ENCODE peak calls at places on chromosomes 7 and 10, in four cellular contexts. B is K562, K is HepG2, R is HEK293T. Z is an unnamed sample.

GRCh38 chr7:17599733-17600685 is 301.6 kb downstream of the AHR start:
- DNase-seq in B (no peak), K (peak), R (no peak), Z (no peak)

GRCh38 chr7:71131753-71132520 is at the start of gene GALNT17:
- DNase-seq in B (no peak), K (no peak), R (no peak), Z (no peak)

GRCh38 chr10:94043431-94043990 is 49.8 kb downstream of the PLCE1 start:
- DNase-seq in B (no peak), K (no peak), R (no peak), Z (no peak)

GRCh38 chr10:1009071-1009494 is 16.6 kb downstream of the IDI2 start:
- DNase-seq in B (peak), K (no peak), R (no peak), Z (no peak)

GRCh38 chr7:104126411-104126841 is 81.4 kb downstream of the ORC5 start:
- DNase-seq in B (no peak), K (no peak), R (no peak), Z (no peak)

GRCh38 chr10:47261121-47261520 is 38.9 kb upstream of the GDF10 start:
- DNase-seq in B (no peak), K (no peak), R (no peak), Z (peak)

GRCh38 chr10:43436291-43437140 is at the start of gene ZNF487:
- DNase-seq in B (peak), K (peak), R (peak), Z (no peak)

GRCh38 chr10:30931094-30931493 is 100.6 kb downstream of the ZNF438 start:
- DNase-seq in B (no peak), K (no peak), R (no peak), Z (no peak)

GRCh38 chr7:9869566-9869965 is 1104.1 kb upstream of the PHF14 start:
- DNase-seq in B (no peak), K (no peak), R (no peak), Z (no peak)

GRCh38 chr10:42781893-42782445 is 626 bp upstream of the BMS1 start:
- DNase-seq in B (peak), K (no peak), R (no peak), Z (no peak)

GRCh38 chr10:102612964-102613275 is 31.4 kb upstream of the TRIM8 start:
- DNase-seq in B (no peak), K (no peak), R (no peak), Z (no peak)

GRCh38 chr7:44045226-44046014 is 918 bp downstream of the DBNL start:
- DNase-seq in B (peak), K (no peak), R (no peak), Z (no peak)

GRCh38 chr10:18793951-18794350 is 134.7 kb downstream of the ARL5B start:
- DNase-seq in B (no peak), K (peak), R (peak), Z (no peak)

GRCh38 chr7:127041689-127042452 is 210.9 kb downstream of the GRM8 start:
- DNase-seq in B (no peak), K (no peak), R (no peak), Z (no peak)

GRCh38 chr10:110083884-110084283 is 76.1 kb downstream of the ADD3 start:
- DNase-seq in B (peak), K (no peak), R (no peak), Z (no peak)

GRCh38 chr7:106384373-106384772 is 99.6 kb upstream of the NAMPT start:
- DNase-seq in B (no peak), K (no peak), R (no peak), Z (no peak)

GRCh38 chr10:104580774-104581675 is 60.1 kb upstream of the SORCS3 start:
- DNase-seq in B (peak), K (peak), R (peak), Z (peak)

GRCh38 chr7:1368682-1369571 is 90.3 kb downstream of the MICALL2 start:
- DNase-seq in B (peak), K (peak), R (peak), Z (no peak)

GRCh38 chr7:111159426-111159825 is 68.5 kb downstream of the LRRN3 start:
- DNase-seq in B (no peak), K (no peak), R (no peak), Z (no peak)

GRCh38 chr7:134364619-134365037 is 47.9 kb upstream of the SLC35B4 start:
- DNase-seq in B (no peak), K (peak), R (no peak), Z (no peak)

GRCh38 chr7:155453296-155454182 is 4.4 kb upstream of the EN2 start:
- DNase-seq in B (no peak), K (no peak), R (no peak), Z (no peak)

GRCh38 chr7:69412331-69413146 is 185.7 kb upstream of the AUTS2 start:
- DNase-seq in B (peak), K (peak), R (peak), Z (no peak)

GRCh38 chr10:56470701-56471100 is 109.6 kb upstream of the ZWINT start:
- DNase-seq in B (no peak), K (no peak), R (no peak), Z (no peak)

GRCh38 chr7:87993269-87993668 is 59.2 kb downstream of the ADAM22 start:
- DNase-seq in B (no peak), K (no peak), R (no peak), Z (no peak)

GRCh38 chr7:969403-969802 is 5.9 kb downstream of the COX19 start:
- DNase-seq in B (no peak), K (no peak), R (no peak), Z (no peak)

GRCh38 chr10:122237326-122237725 is 33.8 kb upstream of the BTBD16 start:
- DNase-seq in B (no peak), K (no peak), R (no peak), Z (no peak)

GRCh38 chr10:58818889-58819288 is 306.2 kb downstream of the BICC1 start:
- DNase-seq in B (no peak), K (peak), R (no peak), Z (no peak)

GRCh38 chr10:86979296-86979818 is 11.1 kb downstream of the ADIRF start:
- DNase-seq in B (no peak), K (no peak), R (no peak), Z (no peak)

GRCh38 chr10:71509444-71509843 is 112.7 kb downstream of the CDH23 start:
- DNase-seq in B (peak), K (no peak), R (no peak), Z (no peak)

GRCh38 chr10:1035201-1035600 is 9.5 kb upstream of the IDI2 start:
- DNase-seq in B (no peak), K (no peak), R (no peak), Z (no peak)

GRCh38 chr10:15091418-15091817 is 2.8 kb upstream of the ACBD7 start:
- DNase-seq in B (no peak), K (no peak), R (no peak), Z (no peak)

GRCh38 chr10:14608381-14609001 is 166.2 kb downstream of the FAM107B start:
- DNase-seq in B (no peak), K (peak), R (no peak), Z (no peak)

GRCh38 chr7:92297736-92298135 is 52.0 kb downstream of the ANKIB1 start:
- DNase-seq in B (no peak), K (no peak), R (no peak), Z (no peak)

DNA sequence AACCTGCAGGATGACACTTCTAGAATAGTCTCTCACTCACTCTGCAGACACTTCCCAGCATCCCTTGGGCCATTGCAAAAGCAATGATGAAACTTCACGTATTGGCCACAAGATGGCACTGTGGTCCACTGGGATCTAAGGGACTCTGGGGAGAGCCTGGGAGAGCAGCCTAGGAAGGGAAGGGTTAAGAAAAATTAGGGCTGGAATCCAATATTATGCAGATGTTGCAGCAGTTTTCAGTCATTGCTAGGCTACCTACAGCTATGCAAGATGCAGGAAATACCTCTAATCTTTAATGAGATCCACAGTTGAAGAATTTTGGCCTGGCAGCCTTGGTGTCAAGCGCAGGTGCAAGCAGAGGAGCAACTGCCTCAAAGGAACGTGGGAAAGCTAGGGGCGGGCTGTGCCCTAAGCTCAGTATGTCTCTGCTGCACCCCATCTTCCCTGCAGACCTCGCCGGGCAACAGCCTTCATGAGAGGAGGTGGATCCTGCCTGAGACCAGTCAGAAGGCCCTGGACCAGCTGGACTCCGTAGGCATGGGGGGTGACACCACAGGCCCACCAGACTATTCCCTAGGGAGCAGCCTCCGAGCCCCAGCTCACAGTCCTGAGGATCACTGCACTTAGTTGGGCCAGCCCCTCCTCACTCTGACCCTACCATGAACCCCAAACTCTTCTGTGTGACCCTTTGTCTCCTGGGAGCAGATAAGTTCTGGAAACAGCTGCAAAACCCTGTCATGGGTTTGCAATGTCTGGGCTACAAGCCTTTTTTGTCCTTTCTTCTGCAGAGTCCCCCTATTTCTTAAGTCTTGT is 127.9 kb upstream of the PRSS58 start:
- DNase-seq in B (peak), K (peak), R (peak), Z (peak)
- TF ChIP-seq TARDBP in B (no peak), K (no peak), R (no peak), Z (no peak)

GRCh38 chr10:100346351-100346764 is 675 bp upstream of the SCD start:
- DNase-seq in B (peak), K (peak), R (peak), Z (peak)

GRCh38 chr10:100344386-100344785 is 2.6 kb upstream of the SCD start:
- DNase-seq in B (no peak), K (no peak), R (no peak), Z (no peak)

GRCh38 chr10:100347568-100348195 is 649 bp downstream of the SCD start:
- DNase-seq in B (peak), K (no peak), R (peak), Z (no peak)

GRCh38 chr10:100346765-100347567 is at the start of gene SCD:
- DNase-seq in B (peak), K (peak), R (peak), Z (peak)

DNA sequence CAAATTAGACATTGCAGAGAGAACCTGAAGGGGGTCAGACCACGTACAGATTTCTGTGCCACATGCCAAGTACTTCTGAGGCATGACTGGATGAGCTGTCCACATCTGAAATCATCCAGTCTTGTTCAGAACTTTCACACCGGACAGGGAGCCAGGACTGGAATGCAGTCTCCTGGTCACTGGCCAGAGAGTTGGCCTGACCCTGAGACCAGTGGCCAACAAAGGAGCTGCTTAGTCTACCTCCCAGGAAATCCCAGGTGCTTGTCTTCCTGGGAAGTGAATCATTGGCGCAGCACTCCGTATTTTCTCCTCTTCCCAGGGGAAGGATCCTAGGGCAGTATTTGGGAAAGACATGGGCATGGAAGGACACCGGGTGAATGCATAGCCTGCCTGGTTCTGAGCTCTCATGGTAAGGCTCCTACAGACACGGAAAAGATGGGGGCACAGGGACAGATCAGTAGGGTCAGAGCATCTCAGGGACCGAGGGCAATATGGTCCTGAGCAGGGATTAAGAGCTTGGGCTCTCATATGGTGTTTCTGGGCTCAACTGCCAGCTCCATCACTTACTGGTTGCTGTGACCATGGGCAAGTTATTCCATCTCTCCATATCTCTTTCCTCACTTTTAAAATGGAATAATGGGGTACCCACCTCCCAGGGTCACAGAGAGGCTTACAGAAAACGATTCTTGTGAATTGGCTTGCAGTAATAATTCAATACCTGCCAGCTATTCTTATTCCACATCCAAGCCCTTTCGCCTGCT is 1.3 kb upstream of the SCD start:
- DNase-seq in B (no peak), K (peak), R (no peak), Z (no peak)
- TF ChIP-seq TARDBP in B (no peak), K (peak), R (no peak), Z (no peak)

GRCh38 chr7:148982596-148983219 is 45.6 kb downstream of the PDIA4 start:
- DNase-seq in B (peak), K (no peak), R (peak), Z (no peak)
- TF ChIP-seq TARDBP in B (no peak), K (no peak), R (no peak), Z (no peak)

DNA sequence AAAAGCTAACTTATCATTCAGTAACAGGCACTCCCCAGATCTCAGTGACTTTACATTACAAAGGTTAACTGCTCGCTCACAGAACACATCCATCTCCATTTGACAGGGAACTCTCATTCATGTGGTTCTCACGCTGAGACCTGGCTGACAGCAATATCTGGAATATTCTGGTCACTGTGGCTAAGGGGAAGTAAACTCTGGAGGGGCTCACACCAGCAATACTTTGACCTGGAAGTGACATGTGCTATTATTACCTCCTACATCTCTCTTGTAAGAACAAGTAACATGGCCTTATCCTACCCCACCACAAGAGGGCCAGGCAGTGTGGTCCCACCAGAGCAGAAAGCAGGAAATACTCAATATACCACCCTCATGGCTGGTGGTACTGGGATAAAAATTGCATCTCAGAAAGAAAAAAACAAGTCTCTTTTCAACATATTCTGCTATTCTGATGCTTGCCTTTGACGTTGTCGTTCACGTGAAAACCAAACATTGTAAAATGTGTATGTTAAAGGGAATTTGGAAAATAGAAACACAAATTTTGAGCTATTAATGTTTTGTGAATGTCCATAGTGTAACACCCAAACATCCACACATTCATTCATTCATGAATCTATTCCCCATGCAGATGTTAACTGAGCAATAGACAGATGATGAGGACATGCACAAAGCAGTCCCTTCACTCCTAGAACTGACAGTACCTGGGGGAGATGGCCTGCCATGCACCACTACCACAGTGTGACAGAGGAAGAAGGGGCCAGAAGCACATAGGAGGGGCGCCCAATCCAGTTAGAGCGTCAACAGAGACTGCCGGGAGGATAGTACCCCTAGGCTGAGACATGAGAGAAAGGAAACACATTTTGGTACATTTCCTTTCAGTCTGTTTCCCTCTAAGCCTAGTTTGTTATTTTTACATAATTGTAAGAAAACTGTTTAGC is 166.0 kb upstream of the SP4 start:
- DNase-seq in B (peak), K (peak), R (peak), Z (peak)
- TF ChIP-seq TARDBP in B (no peak), K (no peak), R (no peak), Z (no peak)

GRCh38 chr7:116524221-116524608 is 621 bp upstream of the CAV1 start:
- DNase-seq in B (no peak), K (no peak), R (no peak), Z (no peak)

GRCh38 chr7:116525913-116526857 is 1.3 kb downstream of the CAV1 start:
- DNase-seq in B (peak), K (no peak), R (peak), Z (no peak)

GRCh38 chr7:116524609-116525297 is at the start of gene CAV1:
- DNase-seq in B (peak), K (no peak), R (peak), Z (no peak)

GRCh38 chr7:116526897-116527296 is 2.1 kb downstream of the CAV1 start:
- DNase-seq in B (no peak), K (no peak), R (no peak), Z (no peak)

DNA sequence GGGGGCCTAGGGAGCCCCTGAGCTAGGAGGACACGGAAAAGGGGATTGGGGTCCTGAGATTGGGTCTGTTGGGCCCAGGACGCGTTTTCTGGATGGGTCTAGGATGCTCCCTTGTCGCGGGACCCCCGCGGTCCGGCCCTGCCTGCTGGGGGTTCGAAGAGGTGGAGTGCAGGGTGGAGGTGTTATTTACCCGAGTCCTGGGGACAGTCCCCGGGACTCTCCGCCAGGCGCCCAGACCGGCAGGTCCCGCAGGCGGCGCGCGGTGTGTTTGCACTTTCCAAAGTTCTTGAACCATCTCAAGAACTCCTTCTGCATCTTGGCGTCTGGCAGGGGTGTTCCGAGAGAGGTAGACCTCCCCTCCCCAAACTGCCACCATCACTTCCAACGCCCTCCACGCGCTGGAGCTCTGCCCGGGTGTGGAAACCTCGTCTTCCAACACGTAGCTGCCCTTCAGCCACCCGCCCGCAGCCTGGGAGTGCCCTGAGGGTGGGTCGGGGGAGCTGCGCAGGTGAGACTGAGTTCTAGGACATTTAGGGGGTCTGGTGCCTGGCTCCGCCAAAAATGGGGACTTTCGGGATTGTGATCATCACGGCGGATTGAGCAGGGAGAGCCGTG is 569 bp downstream of the CAV1 start:
- DNase-seq in B (peak), K (no peak), R (peak), Z (no peak)
- TF ChIP-seq TARDBP in B (no peak), K (no peak), R (no peak), Z (no peak)

GRCh38 chr10:53223846-53224245 is 451.3 kb upstream of the MBL2 start:
- DNase-seq in B (no peak), K (no peak), R (peak), Z (no peak)
- TF ChIP-seq TARDBP in B (no peak), K (no peak), R (no peak), Z (no peak)

DNA sequence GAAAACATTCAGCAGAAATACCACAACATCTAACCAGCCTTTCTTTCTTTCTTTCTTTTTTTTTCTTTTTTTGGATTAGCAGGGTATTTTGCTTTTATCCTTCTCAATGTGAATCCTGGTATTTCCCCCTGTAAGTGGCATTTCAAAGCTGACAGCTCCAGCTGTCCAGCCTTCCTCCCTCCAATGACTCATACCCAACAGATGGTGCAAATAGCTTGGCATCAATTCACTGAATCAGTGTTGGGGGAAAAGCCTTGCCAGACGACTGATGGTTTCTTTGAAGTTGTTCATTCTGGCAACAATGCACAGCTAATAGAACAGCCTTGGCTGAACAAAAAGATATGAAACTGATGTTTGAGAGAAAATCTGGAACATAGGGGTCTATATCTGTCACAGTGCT is 316.8 kb upstream of the STEAP1 start:
- DNase-seq in B (no peak), K (no peak), R (no peak), Z (no peak)
- TF ChIP-seq TARDBP in B (no peak), K (no peak), R (no peak), Z (no peak)